ENCODE peak calls at places on chromosomes 6 and 20, in five cellular contexts. H is NT2/D1; D is mesendoderm; K is effector memory CD4-positive, alpha-beta T cell; E is right lobe of liver. I is an unnamed sample. For H3K36me3 and H3K4me1, the result is how much of the 10 kb centered on the place peaks cover.

GRCh38 chr6:28531479-28532128 is 5.9 kb downstream of the GPX5 start:
- DNase-seq in E (no peak), H (no peak), D (peak), K (no peak), I (peak)

GRCh38 chr6:98946877-98947410 is 802 bp downstream of the FBXL4 start:
- DNase-seq in E (peak), K (no peak), H (no peak), D (peak), I (peak)

GRCh38 chr20:50491926-50492634 is 18.1 kb upstream of the PTPN1 start:
- DNase-seq in E (no peak), D (no peak), H (no peak), K (no peak), I (no peak)

GRCh38 chr6:150528648-150529285 is 70.9 kb upstream of the PLEKHG1 start:
- DNase-seq in K (no peak), H (peak), E (peak), D (peak), I (peak)

GRCh38 chr6:76230711-76231110 is 158.2 kb upstream of the IMPG1 start:
- DNase-seq in H (peak), K (no peak), E (no peak), D (peak), I (peak)

GRCh38 chr6:35090734-35091133 is 50.4 kb downstream of the TCP11 start:
- DNase-seq in K (no peak), E (peak), D (no peak), H (no peak), I (no peak)

GRCh38 chr6:29631860-29632731 is 887 bp downstream of the GABBR1 start:
- DNase-seq in E (no peak), K (peak), H (no peak), D (peak), I (peak)

GRCh38 chr6:124009372-124009765 is 205.7 kb downstream of the NKAIN2 start:
- DNase-seq in K (no peak), E (no peak), D (no peak), H (no peak), I (no peak)

GRCh38 chr6:11429577-11429976 is 108.0 kb upstream of the TMEM170B start:
- DNase-seq in E (no peak), D (peak), H (peak), K (no peak), I (no peak)

DNA sequence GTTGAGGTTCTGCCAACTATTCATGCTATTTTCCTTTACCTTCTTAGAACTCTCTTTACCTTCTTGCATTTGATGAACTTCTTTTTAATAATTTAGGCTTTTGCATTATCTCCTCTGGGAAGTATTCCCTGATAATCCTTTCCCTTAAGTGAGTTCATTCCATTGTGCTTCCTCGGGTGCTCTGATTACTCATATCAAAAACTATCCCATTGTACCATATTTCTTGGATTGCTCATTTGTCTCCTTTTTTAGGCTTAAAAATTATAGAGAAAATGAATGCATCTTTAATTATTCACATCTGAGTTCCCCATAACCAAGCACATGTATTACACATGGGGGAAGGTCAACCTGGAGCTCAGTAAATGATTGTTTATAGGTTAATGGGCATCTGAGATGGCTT is 2.5 kb downstream of the CALHM4 start:
- DNase-seq in K (no peak), H (no peak), D (no peak), E (no peak), I (no peak)
- H3K36me3 ChIP-seq in K (under half), H (under half), D (under half), E (under half), I (under half)

DNA sequence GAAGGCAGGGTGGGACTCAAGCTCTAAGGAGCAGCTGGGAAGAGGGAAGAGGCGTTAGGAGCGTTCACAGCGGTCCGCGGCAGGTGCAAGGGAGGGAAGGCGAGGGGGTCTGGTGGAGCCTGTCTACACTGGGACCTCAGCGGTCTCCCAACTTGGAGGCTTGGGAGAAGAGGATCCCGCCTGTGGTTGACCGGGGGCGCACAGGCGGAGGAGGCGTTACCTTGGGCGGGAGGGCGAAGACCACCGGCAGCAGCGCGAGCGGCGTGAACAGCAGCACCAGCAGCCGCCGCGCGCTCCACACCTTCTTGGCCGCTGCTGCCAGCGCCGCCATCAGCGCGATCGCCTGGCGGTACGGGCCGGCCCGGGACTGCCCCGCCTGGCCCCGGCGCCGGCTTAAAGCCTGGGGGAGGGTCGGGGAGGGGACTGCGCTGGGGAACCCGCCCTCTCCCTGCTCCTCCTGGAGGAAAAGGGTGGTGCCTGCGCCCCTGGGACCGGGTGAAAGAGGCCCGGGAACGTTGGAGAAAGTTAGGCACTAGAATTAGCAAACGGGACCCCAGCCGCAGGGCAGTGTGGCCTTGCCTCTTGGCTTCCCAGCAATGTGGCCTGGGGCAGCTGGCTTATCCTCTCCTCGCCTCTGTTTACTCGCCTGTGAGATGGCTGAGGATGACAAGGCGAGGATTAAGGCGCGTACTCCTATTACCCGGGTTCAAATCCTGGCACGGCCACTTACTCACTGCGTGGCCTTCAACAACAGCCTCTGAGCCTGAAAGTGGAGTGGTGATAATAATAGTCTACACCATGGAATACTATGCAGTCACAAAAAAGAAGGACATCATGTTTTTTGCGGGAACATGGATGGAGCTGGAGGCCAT is at the start of gene SLC13A3:
- DNase-seq in D (peak), E (no peak), H (peak), K (no peak), I (no peak)
- H3K4me3 ChIP-seq in D (no peak), E (peak), H (peak), K (no peak), I (no peak)

GRCh38 chr20:19987046-19987445 is 30.1 kb upstream of the NAA20 start:
- DNase-seq in K (no peak), E (no peak), H (no peak), D (no peak), I (no peak)
- H3K4me1 ChIP-seq in K (under half), E (under half), H (under half), D (under half), I (under half)

GRCh38 chr6:33683051-33683571 is 28.4 kb downstream of the UQCC2 start:
- DNase-seq in D (no peak), H (no peak), K (no peak), E (no peak), I (peak)

GRCh38 chr6:33683576-33684427 is 27.7 kb downstream of the UQCC2 start:
- DNase-seq in K (no peak), D (no peak), E (no peak), H (no peak), I (no peak)

GRCh38 chr6:33679761-33680160 is 31.7 kb downstream of the UQCC2 start:
- DNase-seq in K (no peak), H (no peak), E (no peak), D (no peak), I (no peak)

GRCh38 chr6:33684428-33684896 is 27.0 kb downstream of the UQCC2 start:
- DNase-seq in H (no peak), E (no peak), D (no peak), K (no peak), I (no peak)

GRCh38 chr6:33682341-33682740 is 29.2 kb downstream of the UQCC2 start:
- DNase-seq in E (no peak), K (no peak), D (no peak), H (no peak), I (no peak)
- H3K36me3 ChIP-seq in E (under half), K (half or more), D (under half), H (under half), I (under half)

GRCh38 chr6:1313364-1313754 is 1.5 kb downstream of the FOXQ1 start:
- DNase-seq in H (no peak), E (no peak), K (no peak), D (peak), I (no peak)
- H3K4me3 ChIP-seq in H (peak), E (no peak), K (no peak), D (no peak), I (no peak)

DNA sequence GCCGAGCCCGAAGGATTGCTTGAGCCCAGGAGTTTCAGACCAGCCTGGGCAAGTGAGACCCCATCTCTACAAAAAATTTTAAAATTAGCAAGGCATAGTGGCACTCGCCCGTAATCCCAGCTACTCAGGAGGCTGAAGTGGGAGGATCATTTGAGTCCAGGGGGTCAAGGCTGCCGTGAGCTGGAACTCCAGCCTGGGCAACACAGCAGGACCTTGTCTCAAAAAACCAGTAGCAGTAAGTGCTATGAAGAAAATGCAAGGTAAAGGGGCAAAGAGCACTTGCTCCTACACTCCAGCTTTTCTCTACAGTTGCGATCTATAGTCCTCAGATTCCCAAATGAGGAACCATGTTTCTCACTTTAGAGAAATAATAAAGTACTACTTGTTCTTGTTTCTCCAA is 1.8 kb upstream of the DDX39B start:
- DNase-seq in K (no peak), H (no peak), D (no peak), E (no peak), I (no peak)
- H3K4me1 ChIP-seq in K (under half), H (under half), D (under half), E (under half), I (under half)

DNA sequence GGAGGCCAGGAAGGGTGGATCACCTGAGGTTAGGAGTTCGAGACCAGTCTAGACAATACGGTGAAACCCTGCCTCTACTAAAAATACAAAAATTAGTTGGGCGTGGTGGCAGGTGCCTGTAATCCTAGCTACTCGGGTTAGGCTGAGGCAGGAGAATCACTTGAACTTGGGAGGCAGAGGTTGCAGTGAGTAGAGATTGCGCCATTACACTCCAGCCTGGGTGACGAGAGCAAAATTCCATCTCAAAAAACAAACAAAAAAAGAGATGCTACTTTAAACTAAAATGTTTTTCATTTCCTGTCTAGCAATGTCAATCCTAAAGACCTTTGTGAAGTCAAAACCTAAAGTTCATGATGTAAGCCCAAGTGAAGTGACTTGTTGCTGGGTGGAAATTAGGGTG is 12.9 kb downstream of the DSN1 start:
- DNase-seq in D (no peak), K (no peak), H (no peak), E (no peak), I (no peak)
- H3K36me3 ChIP-seq in D (under half), K (under half), H (half or more), E (under half), I (half or more)

I was measured in SJCRH30.